ENCODE peak calls at places on chromosome 20, in six cellular contexts. One of them, this sample, is unnamed.
A peak's percentile ranks its signal among the peaks of the same experiment; 100 is the strongest.

GRCh38 chr20:3101737-3102574 is 17.4 kb upstream of the AVP start:
- DNase-seq in left lung: no peak
- DNase-seq in fibroblast of lung: no peak
- DNase-seq in fibroblast of the aortic adventitia: no peak
- DNase-seq in suprapubic skin: no peak
- DNase-seq in HCT116: no peak
- DNase-seq in this sample: no peak

GRCh38 chr20:32189691-32190607 is 17.6 kb downstream of the PLAGL2 start:
- DNase-seq in fibroblast of lung: peak; percentile 38
- DNase-seq in fibroblast of the aortic adventitia: peak; percentile 29
- DNase-seq in left lung: peak; percentile 45
- DNase-seq in HCT116: no peak
- DNase-seq in suprapubic skin: peak; percentile 84
- DNase-seq in this sample: no peak

GRCh38 chr20:33096921-33097320 is 17.5 kb downstream of the BPIFB4 start:
- DNase-seq in fibroblast of the aortic adventitia: peak; percentile 22
- DNase-seq in left lung: no peak
- DNase-seq in fibroblast of lung: no peak
- DNase-seq in HCT116: no peak
- DNase-seq in suprapubic skin: no peak
- DNase-seq in this sample: no peak

GRCh38 chr20:30611239-30611984 is 646.1 kb upstream of the DEFB115 start:
- DNase-seq in fibroblast of the aortic adventitia: no peak
- DNase-seq in left lung: no peak
- DNase-seq in fibroblast of lung: no peak
- DNase-seq in HCT116: no peak
- DNase-seq in suprapubic skin: no peak
- DNase-seq in this sample: no peak

GRCh38 chr20:41175201-41175651 is 37.9 kb downstream of the PLCG1 start:
- DNase-seq in HCT116: no peak
- DNase-seq in fibroblast of lung: no peak
- DNase-seq in fibroblast of the aortic adventitia: no peak
- DNase-seq in suprapubic skin: peak; percentile 53
- DNase-seq in left lung: no peak
- DNase-seq in this sample: no peak

GRCh38 chr20:18992418-18992817 is 178.8 kb downstream of the SCP2D1 start:
- DNase-seq in HCT116: no peak
- DNase-seq in suprapubic skin: no peak
- DNase-seq in left lung: no peak
- DNase-seq in fibroblast of the aortic adventitia: no peak
- DNase-seq in fibroblast of lung: no peak
- DNase-seq in this sample: no peak

GRCh38 chr20:32828029-32828666 is 8.4 kb downstream of the MAPRE1 start:
- DNase-seq in left lung: no peak
- DNase-seq in fibroblast of lung: peak; percentile 57
- DNase-seq in fibroblast of the aortic adventitia: peak; percentile 16
- DNase-seq in suprapubic skin: no peak
- DNase-seq in HCT116: no peak
- DNase-seq in this sample: no peak

GRCh38 chr20:62575976-62576722 is 66.2 kb upstream of the SLCO4A1 start:
- DNase-seq in fibroblast of the aortic adventitia: no peak
- DNase-seq in suprapubic skin: no peak
- DNase-seq in HCT116: no peak
- DNase-seq in fibroblast of lung: no peak
- DNase-seq in left lung: no peak
- DNase-seq in this sample: no peak

GRCh38 chr20:57794600-57795346 is 85.0 kb upstream of the PMEPA1 start:
- DNase-seq in suprapubic skin: no peak
- DNase-seq in HCT116: no peak
- DNase-seq in left lung: no peak
- DNase-seq in fibroblast of lung: peak; percentile 76
- DNase-seq in fibroblast of the aortic adventitia: no peak
- DNase-seq in this sample: no peak

GRCh38 chr20:24917797-24918578 is 31.1 kb upstream of the CST7 start:
- DNase-seq in left lung: peak; percentile 62
- DNase-seq in fibroblast of lung: peak; percentile 49
- DNase-seq in suprapubic skin: peak; percentile 78
- DNase-seq in fibroblast of the aortic adventitia: peak; percentile 74
- DNase-seq in HCT116: peak; percentile 23
- DNase-seq in this sample: peak; percentile 12

GRCh38 chr20:50645253-50646068 is 45.9 kb downstream of the RIPOR3 start:
- DNase-seq in suprapubic skin: no peak
- DNase-seq in fibroblast of the aortic adventitia: peak; percentile 91
- DNase-seq in HCT116: peak; percentile 80
- DNase-seq in fibroblast of lung: peak; percentile 97
- DNase-seq in left lung: peak; percentile 67
- DNase-seq in this sample: no peak

GRCh38 chr20:57040924-57041323 is 225.5 kb downstream of the BMP7 start:
- DNase-seq in HCT116: no peak
- DNase-seq in fibroblast of the aortic adventitia: no peak
- DNase-seq in left lung: no peak
- DNase-seq in suprapubic skin: no peak
- DNase-seq in fibroblast of lung: peak; percentile 19
- DNase-seq in this sample: no peak

GRCh38 chr20:63156221-63156671 is 59.7 kb downstream of the YTHDF1 start:
- DNase-seq in fibroblast of lung: no peak
- DNase-seq in fibroblast of the aortic adventitia: no peak
- DNase-seq in suprapubic skin: no peak
- DNase-seq in left lung: no peak
- DNase-seq in HCT116: no peak
- DNase-seq in this sample: no peak

GRCh38 chr20:62961310-62961783 is 8.8 kb downstream of the SLC17A9 start:
- DNase-seq in fibroblast of lung: no peak
- DNase-seq in HCT116: no peak
- DNase-seq in fibroblast of the aortic adventitia: no peak
- DNase-seq in left lung: no peak
- DNase-seq in suprapubic skin: no peak
- DNase-seq in this sample: no peak

GRCh38 chr20:35020108-35021031 is 64.7 kb downstream of the MYH7B start:
- DNase-seq in HCT116: no peak
- DNase-seq in left lung: no peak
- DNase-seq in fibroblast of lung: no peak
- DNase-seq in suprapubic skin: no peak
- DNase-seq in fibroblast of the aortic adventitia: no peak
- DNase-seq in this sample: no peak

GRCh38 chr20:49372095-49372734 is 94.4 kb upstream of the ZNFX1 start:
- DNase-seq in fibroblast of the aortic adventitia: no peak
- DNase-seq in left lung: no peak
- DNase-seq in HCT116: no peak
- DNase-seq in suprapubic skin: no peak
- DNase-seq in fibroblast of lung: no peak
- DNase-seq in this sample: no peak

GRCh38 chr20:48718914-48719578 is 108.8 kb downstream of the PREX1 start:
- DNase-seq in fibroblast of lung: no peak
- DNase-seq in left lung: peak; percentile 25
- DNase-seq in fibroblast of the aortic adventitia: no peak
- DNase-seq in HCT116: no peak
- DNase-seq in suprapubic skin: no peak
- DNase-seq in this sample: no peak

GRCh38 chr20:51487525-51488279 is 54.8 kb downstream of the NFATC2 start:
- DNase-seq in fibroblast of the aortic adventitia: peak; percentile 38
- DNase-seq in left lung: no peak
- DNase-seq in HCT116: peak; percentile 89
- DNase-seq in suprapubic skin: no peak
- DNase-seq in fibroblast of lung: peak; percentile 94
- DNase-seq in this sample: no peak

GRCh38 chr20:22339091-22339881 is 245.1 kb downstream of the FOXA2 start:
- DNase-seq in fibroblast of the aortic adventitia: peak; percentile 88
- DNase-seq in left lung: no peak
- DNase-seq in suprapubic skin: no peak
- DNase-seq in fibroblast of lung: peak; percentile 34
- DNase-seq in HCT116: peak; percentile 70
- DNase-seq in this sample: peak; percentile 24

GRCh38 chr20:2799688-2800589 is 488 bp downstream of the CPXM1 start:
- DNase-seq in fibroblast of the aortic adventitia: peak; percentile 41
- DNase-seq in left lung: no peak
- DNase-seq in suprapubic skin: no peak
- DNase-seq in HCT116: no peak
- DNase-seq in fibroblast of lung: peak; percentile 16
- DNase-seq in this sample: no peak

GRCh38 chr20:34753706-34754461 is 49.7 kb downstream of the TP53INP2 start:
- DNase-seq in HCT116: no peak
- DNase-seq in left lung: no peak
- DNase-seq in fibroblast of lung: peak; percentile 14
- DNase-seq in suprapubic skin: no peak
- DNase-seq in fibroblast of the aortic adventitia: peak; percentile 4
- DNase-seq in this sample: no peak

GRCh38 chr20:20552076-20552475 is 160.4 kb downstream of the RALGAPA2 start:
- DNase-seq in left lung: no peak
- DNase-seq in suprapubic skin: no peak
- DNase-seq in fibroblast of lung: no peak
- DNase-seq in fibroblast of the aortic adventitia: no peak
- DNase-seq in HCT116: no peak
- DNase-seq in this sample: no peak

GRCh38 chr20:44097521-44098255 is 89.3 kb downstream of the JPH2 start:
- DNase-seq in fibroblast of lung: peak; percentile 48
- DNase-seq in suprapubic skin: no peak
- DNase-seq in HCT116: no peak
- DNase-seq in fibroblast of the aortic adventitia: peak; percentile 71
- DNase-seq in left lung: no peak
- DNase-seq in this sample: no peak

GRCh38 chr20:39800548-39800947 is 838.4 kb downstream of the DHX35 start:
- DNase-seq in fibroblast of lung: peak; percentile 95
- DNase-seq in HCT116: no peak
- DNase-seq in fibroblast of the aortic adventitia: peak; percentile 84
- DNase-seq in suprapubic skin: no peak
- DNase-seq in left lung: no peak
- DNase-seq in this sample: no peak

GRCh38 chr20:35008411-35009342 is 53.0 kb downstream of the MYH7B start:
- DNase-seq in HCT116: no peak
- DNase-seq in left lung: peak; percentile 30
- DNase-seq in fibroblast of the aortic adventitia: peak; percentile 76
- DNase-seq in fibroblast of lung: no peak
- DNase-seq in suprapubic skin: peak; percentile 83
- DNase-seq in this sample: no peak

GRCh38 chr20:20761302-20761701 is 48.9 kb upstream of the RALGAPA2 start:
- DNase-seq in HCT116: no peak
- DNase-seq in fibroblast of the aortic adventitia: no peak
- DNase-seq in left lung: no peak
- DNase-seq in suprapubic skin: no peak
- DNase-seq in fibroblast of lung: no peak
- DNase-seq in this sample: no peak

GRCh38 chr20:17965042-17965697 is 3.4 kb downstream of the SNX5 start:
- DNase-seq in left lung: no peak
- DNase-seq in HCT116: no peak
- DNase-seq in fibroblast of the aortic adventitia: no peak
- DNase-seq in fibroblast of lung: no peak
- DNase-seq in suprapubic skin: no peak
- DNase-seq in this sample: no peak
- H3K4me3 ChIP-seq in left lung: peak overlapping the region; percentile 82
- H3K4me3 ChIP-seq in HCT116: no peak overlapping the region
- H3K4me3 ChIP-seq in fibroblast of the aortic adventitia: peak overlapping the region; percentile 22
- H3K4me3 ChIP-seq in fibroblast of lung: peak overlapping the region; percentile 95
- H3K4me3 ChIP-seq in suprapubic skin: peak overlapping the region; percentile 95
- H3K4me3 ChIP-seq in this sample: peak overlapping the region; percentile 94

GRCh38 chr20:9581509-9581908 is 67.1 kb downstream of the LAMP5 start:
- DNase-seq in HCT116: no peak
- DNase-seq in fibroblast of the aortic adventitia: no peak
- DNase-seq in left lung: no peak
- DNase-seq in fibroblast of lung: no peak
- DNase-seq in suprapubic skin: no peak
- DNase-seq in this sample: no peak
- TF ChIP-seq CTCF in HCT116: no peak
- TF ChIP-seq CTCF in fibroblast of the aortic adventitia: no peak
- TF ChIP-seq CTCF in left lung: no peak
- TF ChIP-seq CTCF in fibroblast of lung: no peak
- TF ChIP-seq CTCF in suprapubic skin: no peak
- TF ChIP-seq CTCF in this sample: no peak

DNA sequence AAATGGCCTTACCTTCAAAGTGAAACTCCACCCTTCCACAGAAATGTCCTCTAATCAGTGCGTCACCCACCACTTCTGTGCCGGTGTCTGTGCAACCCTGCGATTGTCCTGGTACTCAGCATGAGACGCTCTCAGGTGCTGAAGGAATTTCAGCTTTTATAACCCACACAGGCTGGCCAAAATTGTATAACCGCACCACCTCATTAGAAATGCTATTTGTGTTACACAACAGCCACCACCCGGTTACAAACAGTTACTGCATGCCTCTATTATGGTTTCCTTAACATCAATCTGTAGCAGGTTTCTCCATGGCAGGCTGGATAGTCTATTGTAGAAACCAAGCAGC is 51.5 kb downstream of the SLC23A2 start:
- DNase-seq in HCT116: no peak
- DNase-seq in fibroblast of lung: peak; percentile 67
- DNase-seq in left lung: no peak
- DNase-seq in fibroblast of the aortic adventitia: peak; percentile 71
- DNase-seq in suprapubic skin: no peak
- DNase-seq in this sample: no peak
- H3K4me3 ChIP-seq in HCT116: no peak overlapping the region
- H3K4me3 ChIP-seq in fibroblast of lung: no peak overlapping the region
- H3K4me3 ChIP-seq in left lung: no peak overlapping the region
- H3K4me3 ChIP-seq in fibroblast of the aortic adventitia: no peak overlapping the region
- H3K4me3 ChIP-seq in suprapubic skin: no peak overlapping the region
- H3K4me3 ChIP-seq in this sample: peak overlapping the region; percentile 16

GRCh38 chr20:54172856-54173652 is 732 bp downstream of the CYP24A1 start:
- DNase-seq in fibroblast of lung: peak; percentile 46
- DNase-seq in fibroblast of the aortic adventitia: no peak
- DNase-seq in suprapubic skin: no peak
- DNase-seq in HCT116: no peak
- DNase-seq in left lung: no peak
- DNase-seq in this sample: no peak
- TF ChIP-seq CTCF in fibroblast of lung: no peak
- TF ChIP-seq CTCF in fibroblast of the aortic adventitia: no peak
- TF ChIP-seq CTCF in suprapubic skin: no peak
- TF ChIP-seq CTCF in HCT116: no peak
- TF ChIP-seq CTCF in left lung: no peak
- TF ChIP-seq CTCF in this sample: no peak

GRCh38 chr20:37384683-37385174 is 38.8 kb downstream of the SRC start:
- DNase-seq in fibroblast of the aortic adventitia: peak; percentile 41
- DNase-seq in left lung: peak; percentile 68
- DNase-seq in HCT116: no peak
- DNase-seq in fibroblast of lung: peak; percentile 43
- DNase-seq in suprapubic skin: no peak
- DNase-seq in this sample: no peak
- H3K4me3 ChIP-seq in fibroblast of the aortic adventitia: peak overlapping the region; percentile 41
- H3K4me3 ChIP-seq in left lung: peak overlapping the region; percentile 29
- H3K4me3 ChIP-seq in HCT116: no peak overlapping the region
- H3K4me3 ChIP-seq in fibroblast of lung: peak overlapping the region; percentile 40
- H3K4me3 ChIP-seq in suprapubic skin: peak overlapping the region; percentile 50
- H3K4me3 ChIP-seq in this sample: peak overlapping the region; percentile 54

This sample was measured in GM12864.